ENCODE peak calls at places on chromosomes 4 and X, in four cellular contexts. S, O, Q and R are unnamed samples.
A peak's percentile ranks its signal among the peaks of the same experiment; 100 is the strongest.

GRCh38 chrX:15416133-15416993 is 32.1 kb upstream of the VEGFD start:
- DNase-seq in Q (no peak), O (no peak), S (no peak), R (no peak)

GRCh38 chr4:153705743-153706468 is 21.8 kb downstream of the TLR2 start:
- DNase-seq in Q (no peak), S (no peak), O (no peak), R (no peak)

GRCh38 chr4:108166038-108166437 is 2.7 kb downstream of the LEF1 start:
- DNase-seq in Q (no peak), S (no peak), O (no peak), R (no peak)

GRCh38 chr4:74618659-74619058 is 173.7 kb downstream of the AREG start:
- DNase-seq in S (no peak), Q (no peak), O (no peak), R (no peak)

GRCh38 chr4:163707873-163708272 is 213.4 kb downstream of the TMA16 start:
- DNase-seq in Q (no peak), S (no peak), O (no peak), R (no peak)

GRCh38 chr4:155967098-155967497 is 13.4 kb upstream of the CTSO start:
- DNase-seq in Q (no peak), S (no peak), O (no peak), R (no peak)

GRCh38 chr4:185916231-185916630 is 104.2 kb upstream of the SORBS2 start:
- DNase-seq in Q (no peak), O (no peak), S (no peak), R (no peak)

GRCh38 chr4:33086351-33086900 is 2366.3 kb downstream of the PCDH7 start:
- DNase-seq in O (no peak), Q (no peak), S (no peak), R (no peak)

GRCh38 chrX:120468479-120468824 is 644 bp downstream of the LAMP2 start:
- DNase-seq in Q (no peak), S (no peak), O (no peak), R (no peak)

GRCh38 chr4:110107868-110108267 is 90.5 kb downstream of the ELOVL6 start:
- DNase-seq in O (no peak), Q (no peak), S (no peak), R (no peak)

GRCh38 chr4:169241480-169241879 is 29.3 kb downstream of the SH3RF1 start:
- DNase-seq in O (no peak), Q (no peak), S (no peak), R (no peak)

GRCh38 chrX:12113321-12113720 is 25.0 kb upstream of the FRMPD4 start:
- DNase-seq in O (no peak), Q (no peak), S (no peak), R (no peak)

GRCh38 chrX:54030329-54030728 is 13.9 kb downstream of the PHF8 start:
- DNase-seq in S (no peak), Q (no peak), O (no peak), R (no peak)

GRCh38 chr4:27775156-27775555 is 914.5 kb downstream of the STIM2 start:
- DNase-seq in O (no peak), Q (no peak), S (no peak), R (no peak)

GRCh38 chr4:139229534-139230039 is 50.4 kb downstream of the MGARP start:
- DNase-seq in S (peak; percentile 59), O (no peak), Q (peak; percentile 50), R (no peak)

GRCh38 chr4:145420595-145421214 is 60.9 kb upstream of the SMAD1 start:
- DNase-seq in S (no peak), Q (peak; percentile 51), O (no peak), R (no peak)

GRCh38 chrX:18410038-18410437 is 15.4 kb upstream of the CDKL5 start:
- DNase-seq in S (peak; percentile 48), O (no peak), Q (no peak), R (no peak)

GRCh38 chr4:116108606-116109005 is 976.8 kb downstream of the TRAM1L1 start:
- DNase-seq in O (no peak), Q (peak; percentile 14), S (no peak), R (no peak)

GRCh38 chrX:29535212-29536162 is 679.9 kb upstream of the MAGEB2 start:
- DNase-seq in Q (no peak), O (no peak), S (no peak), R (no peak)

GRCh38 chrX:152927858-152928760 is 30.2 kb downstream of the ZNF185 start:
- DNase-seq in O (no peak), Q (no peak), S (no peak), R (no peak)

GRCh38 chrX:14777484-14777883 is 95.4 kb downstream of the FANCB start:
- DNase-seq in Q (no peak), S (no peak), O (no peak), R (no peak)

GRCh38 chrX:150212672-150213480 is 150.2 kb upstream of the MAMLD1 start:
- DNase-seq in O (no peak), Q (no peak), S (no peak), R (no peak)

GRCh38 chr4:6750302-6751221 is 32.0 kb upstream of the KIAA0232 start:
- DNase-seq in Q (no peak), S (no peak), O (no peak), R (peak; percentile 61)

GRCh38 chr4:109648266-109648996 is 54.8 kb downstream of the CASP6 start:
- DNase-seq in S (peak; percentile 11), Q (no peak), O (no peak), R (no peak)

GRCh38 chr4:88713782-88714181 is 16.2 kb upstream of the NAP1L5 start:
- DNase-seq in O (no peak), S (no peak), Q (no peak), R (no peak)

GRCh38 chr4:17189322-17189721 is 290.9 kb upstream of the LDB2 start:
- DNase-seq in S (no peak), Q (no peak), O (no peak), R (no peak)

GRCh38 chr4:60133414-60133813 is 1066.7 kb upstream of the ADGRL3 start:
- DNase-seq in S (no peak), O (no peak), Q (no peak), R (no peak)

GRCh38 chr4:45701616-45702015 is 422.2 kb downstream of the GABRG1 start:
- DNase-seq in O (no peak), Q (no peak), S (no peak), R (no peak)

GRCh38 chr4:25903905-25904747 is 9.9 kb upstream of the SMIM20 start:
- DNase-seq in O (no peak), S (no peak), Q (no peak), R (no peak)

GRCh38 chrX:7159132-7159861 is 11.3 kb upstream of the PUDP start:
- DNase-seq in Q (no peak), O (no peak), S (no peak), R (no peak)

GRCh38 chr4:159383569-159383934 is 280.7 kb downstream of the RAPGEF2 start:
- DNase-seq in O (peak; percentile 77), S (no peak), Q (no peak), R (no peak)

GRCh38 chr4:184261246-184261645 is 43.6 kb upstream of the ENPP6 start:
- DNase-seq in S (no peak), O (no peak), Q (no peak), R (no peak)

GRCh38 chr4:6367313-6367945 is 97.8 kb downstream of the WFS1 start:
- DNase-seq in Q (no peak), S (no peak), O (no peak), R (peak; percentile 43)

GRCh38 chr4:54525602-54526001 is 132.2 kb upstream of the KIT start:
- DNase-seq in S (no peak), Q (no peak), O (no peak), R (no peak)

GRCh38 chr4:113732923-113733527 is 28.5 kb downstream of the CAMK2D start:
- DNase-seq in O (no peak), Q (no peak), S (no peak), R (no peak)
- H3K9ac ChIP-seq in O (no peak overlapping the region), Q (no peak overlapping the region), S (no peak overlapping the region), R (no peak overlapping the region)

DNA sequence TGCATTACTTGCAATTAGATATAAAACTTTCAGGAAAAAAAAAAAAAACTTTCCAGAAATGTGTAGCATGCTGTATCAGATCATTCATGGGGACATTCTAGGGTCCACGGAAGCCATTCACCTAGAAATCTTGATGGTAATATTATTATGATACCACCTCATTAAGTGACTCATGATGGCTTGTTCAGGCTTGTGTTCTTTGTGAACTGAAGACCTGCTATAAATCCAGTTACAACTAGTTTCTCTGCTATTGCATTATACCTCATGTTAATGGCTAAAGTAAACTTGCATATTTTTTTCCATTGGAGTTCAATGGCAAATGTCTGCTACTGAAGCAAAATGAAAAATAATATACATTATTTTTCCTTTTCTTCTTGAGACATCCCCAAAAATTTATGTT is 35.3 kb upstream of the PTPN13 start:
- DNase-seq in Q (no peak), S (no peak), O (no peak), R (no peak)
- H3K27ac ChIP-seq in Q (no peak overlapping the region), S (no peak overlapping the region), O (no peak overlapping the region), R (no peak overlapping the region)

GRCh38 chr4:680565-680930 is 6.2 kb downstream of the MYL5 start:
- DNase-seq in O (no peak), Q (no peak), S (peak; percentile 69), R (peak; percentile 82)
- TF ChIP-seq CTCF in O (no peak), Q (no peak), S (no peak), R (no peak)

GRCh38 chr4:147057631-147057980 is 111.9 kb upstream of the TTC29 start:
- DNase-seq in O (no peak), Q (no peak), S (no peak), R (no peak)

GRCh38 chr4:147059064-147059731 is 113.5 kb upstream of the TTC29 start:
- DNase-seq in O (no peak), Q (no peak), S (no peak), R (no peak)

GRCh38 chr4:147060171-147060931 is 114.7 kb upstream of the TTC29 start:
- DNase-seq in S (no peak), O (no peak), Q (no peak), R (no peak)

GRCh38 chr4:147054241-147054902 is 108.7 kb upstream of the TTC29 start:
- DNase-seq in Q (no peak), O (no peak), S (no peak), R (no peak)

GRCh38 chr4:147056951-147057630 is 111.4 kb upstream of the TTC29 start:
- DNase-seq in S (no peak), Q (no peak), O (no peak), R (no peak)
- H3K9ac ChIP-seq in S (no peak overlapping the region), Q (no peak overlapping the region), O (no peak overlapping the region), R (no peak overlapping the region)

GRCh38 chrX:79330022-79330421 is 37.1 kb downstream of the ITM2A start:
- DNase-seq in S (no peak), O (no peak), Q (no peak), R (no peak)

DNA sequence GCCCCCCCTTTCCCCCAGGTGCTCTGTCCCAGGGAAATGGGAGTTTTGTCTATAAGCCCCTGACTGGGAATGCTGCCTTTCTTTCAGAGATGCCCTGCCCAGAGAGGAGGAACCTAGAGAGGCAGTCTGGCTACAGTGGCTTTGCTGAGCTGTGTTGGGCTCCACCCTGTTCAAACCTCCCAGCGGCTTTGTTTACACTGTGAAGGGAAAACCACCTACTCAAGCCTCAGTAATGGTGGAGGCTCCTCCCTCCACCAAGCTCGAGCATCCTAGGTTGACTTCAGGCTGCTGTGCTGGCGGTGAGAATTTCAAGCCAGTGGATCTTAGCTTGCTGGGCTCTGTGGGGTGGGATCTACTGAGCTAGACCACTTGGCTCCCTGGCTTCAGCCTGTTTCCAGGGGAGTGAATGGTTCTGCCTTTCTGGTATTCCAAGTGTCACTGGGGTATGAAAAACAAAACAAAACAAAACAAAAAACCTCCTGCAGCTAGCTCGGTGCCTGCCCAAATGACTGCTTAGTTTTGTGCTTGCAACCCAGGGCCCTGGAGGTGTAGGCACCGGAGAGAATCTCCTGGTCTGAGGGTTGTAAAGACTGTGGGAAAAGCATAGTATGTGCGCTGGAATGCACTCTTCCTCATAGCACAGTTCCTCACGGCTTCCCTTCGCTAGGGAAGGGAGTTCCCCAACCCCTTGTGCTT is 41.7 kb downstream of the ITM2A start:
- DNase-seq in O (no peak), Q (no peak), S (no peak), R (no peak)
- H3K27ac ChIP-seq in O (no peak overlapping the region), Q (no peak overlapping the region), S (no peak overlapping the region), R (no peak overlapping the region)